ENCODE peak calls at places on chromosomes 3 and 15, in six cellular contexts. One of them, this sample, is unnamed.

GRCh38 chr3:192918275-192918588 is 576 bp upstream of the MB21D2 start:
- DNase-seq in foreskin fibroblast: no peak
- DNase-seq in B cell: no peak
- DNase-seq in AG09309: no peak
- DNase-seq in H9: no peak
- DNase-seq in uterus: no peak
- DNase-seq in this sample: no peak

GRCh38 chr3:143464850-143465249 is 345.3 kb downstream of the CHST2 start:
- DNase-seq in B cell: no peak
- DNase-seq in H9: no peak
- DNase-seq in uterus: no peak
- DNase-seq in AG09309: no peak
- DNase-seq in foreskin fibroblast: peak
- DNase-seq in this sample: no peak

GRCh38 chr3:45795509-45795881 is 841 bp downstream of the SLC6A20 start:
- DNase-seq in AG09309: no peak
- DNase-seq in foreskin fibroblast: no peak
- DNase-seq in uterus: no peak
- DNase-seq in B cell: no peak
- DNase-seq in H9: no peak
- DNase-seq in this sample: no peak

GRCh38 chr3:20027136-20027535 is 13.1 kb upstream of the KAT2B start:
- DNase-seq in H9: no peak
- DNase-seq in foreskin fibroblast: no peak
- DNase-seq in B cell: no peak
- DNase-seq in AG09309: no peak
- DNase-seq in uterus: no peak
- DNase-seq in this sample: no peak

GRCh38 chr3:11560746-11561145 is 83.0 kb downstream of the VGLL4 start:
- DNase-seq in uterus: no peak
- DNase-seq in H9: no peak
- DNase-seq in foreskin fibroblast: no peak
- DNase-seq in AG09309: no peak
- DNase-seq in B cell: no peak
- DNase-seq in this sample: no peak

GRCh38 chr3:44996556-44996969 is 20.5 kb downstream of the EXOSC7 start:
- DNase-seq in AG09309: no peak
- DNase-seq in foreskin fibroblast: no peak
- DNase-seq in B cell: no peak
- DNase-seq in H9: no peak
- DNase-seq in uterus: no peak
- DNase-seq in this sample: no peak

GRCh38 chr15:89217686-89218376 is 3.5 kb downstream of the RLBP1 start:
- DNase-seq in B cell: peak
- DNase-seq in H9: no peak
- DNase-seq in foreskin fibroblast: no peak
- DNase-seq in uterus: no peak
- DNase-seq in AG09309: no peak
- DNase-seq in this sample: no peak

GRCh38 chr3:133125802-133126201 is 87.6 kb downstream of the TMEM108 start:
- DNase-seq in H9: no peak
- DNase-seq in uterus: no peak
- DNase-seq in AG09309: no peak
- DNase-seq in B cell: no peak
- DNase-seq in foreskin fibroblast: no peak
- DNase-seq in this sample: no peak

GRCh38 chr3:98434412-98434811 is 28.6 kb upstream of the OR5K1 start:
- DNase-seq in foreskin fibroblast: no peak
- DNase-seq in B cell: no peak
- DNase-seq in uterus: no peak
- DNase-seq in AG09309: no peak
- DNase-seq in H9: no peak
- DNase-seq in this sample: no peak

GRCh38 chr3:73018790-73019441 is 22.3 kb downstream of the PPP4R2 start:
- DNase-seq in foreskin fibroblast: no peak
- DNase-seq in uterus: no peak
- DNase-seq in B cell: no peak
- DNase-seq in AG09309: no peak
- DNase-seq in H9: no peak
- DNase-seq in this sample: no peak

GRCh38 chr15:25679964-25680658 is 183.0 kb downstream of the ATP10A start:
- DNase-seq in AG09309: no peak
- DNase-seq in H9: no peak
- DNase-seq in foreskin fibroblast: no peak
- DNase-seq in uterus: no peak
- DNase-seq in B cell: no peak
- DNase-seq in this sample: no peak

GRCh38 chr3:174199696-174200095 is 659.4 kb upstream of the NAALADL2 start:
- DNase-seq in B cell: no peak
- DNase-seq in AG09309: no peak
- DNase-seq in H9: no peak
- DNase-seq in foreskin fibroblast: peak
- DNase-seq in uterus: no peak
- DNase-seq in this sample: no peak

GRCh38 chr15:58758141-58758540 is 8.6 kb upstream of the ADAM10 start:
- DNase-seq in B cell: no peak
- DNase-seq in uterus: no peak
- DNase-seq in foreskin fibroblast: peak
- DNase-seq in H9: no peak
- DNase-seq in AG09309: no peak
- DNase-seq in this sample: no peak

GRCh38 chr3:184016820-184017671 is 638 bp downstream of the ABCC5 start:
- DNase-seq in uterus: peak
- DNase-seq in foreskin fibroblast: peak
- DNase-seq in B cell: peak
- DNase-seq in H9: peak
- DNase-seq in AG09309: no peak
- DNase-seq in this sample: peak

GRCh38 chr3:124663690-124664089 is 66.6 kb upstream of the UMPS start:
- DNase-seq in foreskin fibroblast: peak
- DNase-seq in B cell: no peak
- DNase-seq in H9: no peak
- DNase-seq in uterus: no peak
- DNase-seq in AG09309: no peak
- DNase-seq in this sample: no peak

GRCh38 chr3:98291332-98291957 is 9.1 kb downstream of the OR5H2 start:
- DNase-seq in B cell: no peak
- DNase-seq in uterus: no peak
- DNase-seq in H9: no peak
- DNase-seq in foreskin fibroblast: no peak
- DNase-seq in AG09309: no peak
- DNase-seq in this sample: no peak

GRCh38 chr3:189395825-189396224 is 224.1 kb downstream of the TPRG1 start:
- DNase-seq in foreskin fibroblast: no peak
- DNase-seq in B cell: no peak
- DNase-seq in AG09309: no peak
- DNase-seq in uterus: no peak
- DNase-seq in H9: no peak
- DNase-seq in this sample: no peak

GRCh38 chr3:184635126-184635525 is 73.5 kb downstream of the EPHB3 start:
- DNase-seq in H9: no peak
- DNase-seq in AG09309: no peak
- DNase-seq in B cell: no peak
- DNase-seq in uterus: no peak
- DNase-seq in foreskin fibroblast: no peak
- DNase-seq in this sample: no peak

GRCh38 chr15:72397780-72398179 is 325 bp upstream of the TMEM202 start:
- DNase-seq in foreskin fibroblast: no peak
- DNase-seq in uterus: no peak
- DNase-seq in AG09309: no peak
- DNase-seq in H9: no peak
- DNase-seq in B cell: no peak
- DNase-seq in this sample: no peak

GRCh38 chr3:73490453-73491311 is 134.1 kb downstream of the PDZRN3 start:
- DNase-seq in B cell: no peak
- DNase-seq in AG09309: no peak
- DNase-seq in foreskin fibroblast: no peak
- DNase-seq in uterus: no peak
- DNase-seq in H9: peak
- DNase-seq in this sample: no peak

DNA sequence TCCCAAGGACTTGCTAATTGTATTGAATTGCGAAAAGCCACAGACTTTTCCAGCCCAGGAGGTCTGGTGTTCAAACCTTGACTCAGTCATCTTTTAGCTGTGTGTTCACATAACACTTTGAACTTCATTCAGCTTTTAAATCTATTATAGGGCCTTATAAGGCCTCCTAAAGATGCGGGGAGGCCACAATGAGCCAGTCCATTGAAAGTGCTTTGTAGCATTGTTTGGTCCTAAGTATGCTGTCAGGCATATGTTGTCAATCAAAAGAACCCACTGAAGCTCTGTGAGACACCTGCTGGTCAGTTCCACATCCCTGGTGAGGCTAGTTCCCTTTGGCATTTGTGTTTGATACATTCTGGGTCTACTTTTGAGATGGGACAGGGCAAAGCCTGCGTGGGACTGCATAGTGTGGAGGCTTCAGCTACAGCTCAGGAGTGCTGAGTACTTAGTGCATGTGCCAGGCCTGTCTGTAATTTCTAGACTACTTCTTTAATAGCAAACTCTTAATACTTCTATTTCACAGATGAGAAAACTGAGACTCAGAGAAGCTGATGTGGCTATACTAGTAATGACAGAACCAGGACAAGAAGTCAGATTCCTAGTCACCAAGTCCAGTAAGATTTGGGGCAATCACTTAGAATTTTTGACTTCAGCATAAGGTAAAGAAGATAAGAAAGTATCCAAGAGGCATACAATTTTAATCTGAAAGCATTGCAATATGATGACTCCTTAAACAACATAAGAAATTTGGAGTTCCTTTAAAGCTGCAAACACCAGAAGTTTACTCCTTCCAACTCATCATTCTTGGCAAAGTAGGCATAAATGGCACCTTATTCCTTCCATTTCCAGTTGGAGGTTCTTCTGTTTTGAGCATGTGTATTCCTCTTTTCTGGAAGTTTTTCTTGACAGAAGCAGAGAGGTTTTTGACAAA is 213.0 kb downstream of the PDCD6IP start:
- DNase-seq in AG09309: no peak
- DNase-seq in foreskin fibroblast: peak
- DNase-seq in H9: peak
- DNase-seq in uterus: no peak
- DNase-seq in B cell: no peak
- DNase-seq in this sample: no peak
- TF ChIP-seq CTCF in AG09309: peak
- TF ChIP-seq CTCF in foreskin fibroblast: peak
- TF ChIP-seq CTCF in H9: peak
- TF ChIP-seq CTCF in uterus: no peak
- TF ChIP-seq CTCF in B cell: no peak
- TF ChIP-seq CTCF in this sample: no peak

GRCh38 chr3:55405436-55405835 is 81.7 kb downstream of the WNT5A start:
- DNase-seq in AG09309: no peak
- DNase-seq in H9: peak
- DNase-seq in foreskin fibroblast: no peak
- DNase-seq in B cell: no peak
- DNase-seq in uterus: no peak
- DNase-seq in this sample: no peak
- TF ChIP-seq CTCF in AG09309: no peak
- TF ChIP-seq CTCF in H9: peak
- TF ChIP-seq CTCF in foreskin fibroblast: no peak
- TF ChIP-seq CTCF in B cell: no peak
- TF ChIP-seq CTCF in uterus: peak
- TF ChIP-seq CTCF in this sample: no peak

DNA sequence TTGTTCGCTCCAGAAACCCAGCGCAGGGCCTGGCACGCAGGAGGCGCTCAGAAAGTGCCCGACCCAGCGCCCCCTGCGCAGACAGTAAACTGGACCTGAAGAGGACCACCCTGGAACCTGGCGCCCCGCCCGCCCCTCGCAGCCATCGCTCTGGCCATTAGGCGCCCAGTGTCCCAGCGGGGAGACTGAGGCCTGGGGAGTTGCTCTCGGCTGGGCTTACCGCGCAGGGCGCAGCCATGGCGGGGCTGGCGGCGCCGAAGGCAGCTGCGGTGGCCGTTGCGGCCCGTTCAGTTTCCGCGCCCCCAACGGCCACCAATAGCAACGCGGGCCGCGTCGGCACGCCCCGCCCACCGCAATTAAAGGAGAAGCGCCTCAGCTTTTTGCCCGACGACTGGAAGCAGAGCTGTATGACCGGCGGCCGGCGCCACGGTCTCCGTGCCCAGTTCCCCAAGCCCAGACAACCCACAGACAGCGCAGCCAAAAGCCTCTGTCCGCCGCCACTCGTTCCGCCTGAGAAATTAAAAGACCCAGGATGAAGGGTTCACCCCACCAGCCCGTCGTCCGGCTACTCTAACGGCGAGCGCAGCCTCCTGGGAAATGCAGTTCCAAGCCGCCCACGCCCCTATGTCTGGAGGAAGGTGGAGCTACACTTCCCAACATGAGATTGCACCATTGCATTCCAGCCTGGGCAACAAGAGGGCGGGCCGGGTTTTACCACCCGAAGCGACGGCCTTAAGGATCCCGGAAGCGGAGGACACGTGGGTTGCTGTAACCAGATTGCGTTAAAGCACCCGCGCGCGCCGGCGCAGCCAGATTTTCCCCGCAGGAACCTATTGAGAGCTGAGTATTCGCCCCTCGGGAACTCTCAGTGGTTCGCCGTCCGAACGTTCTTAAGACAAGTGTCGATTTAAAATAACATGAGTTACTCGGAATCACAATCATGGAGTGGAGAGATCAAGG is at the start of gene POC1A:
- DNase-seq in foreskin fibroblast: peak
- DNase-seq in H9: peak
- DNase-seq in AG09309: peak
- DNase-seq in B cell: peak
- DNase-seq in uterus: peak
- DNase-seq in this sample: peak
- TF ChIP-seq CTCF in foreskin fibroblast: no peak
- TF ChIP-seq CTCF in H9: no peak
- TF ChIP-seq CTCF in AG09309: no peak
- TF ChIP-seq CTCF in B cell: peak
- TF ChIP-seq CTCF in uterus: peak
- TF ChIP-seq CTCF in this sample: no peak

GRCh38 chr15:47717036-47717611 is at the start of gene SEMA6D:
- DNase-seq in H9: peak
- DNase-seq in B cell: no peak
- DNase-seq in AG09309: peak
- DNase-seq in foreskin fibroblast: peak
- DNase-seq in uterus: peak
- DNase-seq in this sample: peak
- TF ChIP-seq CTCF in H9: peak
- TF ChIP-seq CTCF in B cell: no peak
- TF ChIP-seq CTCF in AG09309: peak
- TF ChIP-seq CTCF in foreskin fibroblast: peak
- TF ChIP-seq CTCF in uterus: peak
- TF ChIP-seq CTCF in this sample: peak